ENCODE peak calls at places on chromosomes 11 and 22, in nine cellular contexts. Z, U, P, S, W, G, T, K and R are unnamed samples.

GRCh38 chr11:47390084-47390760 is 11.9 kb upstream of the SPI1 start:
- DNase-seq in Z (no peak), U (no peak), P (no peak), S (no peak), W (no peak), G (no peak), T (no peak), K (no peak), R (no peak)

GRCh38 chr11:70423523-70424505 is 25.5 kb downstream of the CTTN start:
- DNase-seq in Z (peak; percentile 91), U (no peak), P (peak; percentile 62), S (no peak), W (no peak), G (peak; percentile 86), T (no peak), K (peak; percentile 60), R (peak; percentile 45)

GRCh38 chr11:61148016-61148640 is 13.1 kb downstream of the VPS37C start:
- DNase-seq in Z (no peak), U (no peak), P (no peak), S (peak; percentile 63), W (no peak), G (no peak), T (no peak), K (no peak), R (no peak)

GRCh38 chr11:12157241-12157661 is 46.9 kb downstream of the MICAL2 start:
- DNase-seq in Z (peak; percentile 84), U (no peak), P (peak; percentile 11), S (no peak), W (no peak), G (peak; percentile 94), T (no peak), K (no peak), R (no peak)

GRCh38 chr11:95100191-95100648 is 10.6 kb downstream of the ENDOD1 start:
- DNase-seq in Z (no peak), U (no peak), P (no peak), S (no peak), W (no peak), G (no peak), T (no peak), K (no peak), R (no peak)

GRCh38 chr11:1335811-1336761 is 26.7 kb upstream of the TOLLIP start:
- DNase-seq in Z (peak; percentile 71), U (peak; percentile 72), P (peak; percentile 28), S (no peak), W (peak; percentile 50), G (peak; percentile 95), T (peak; percentile 49), K (peak; percentile 68), R (peak; percentile 88)

GRCh38 chr22:20644071-20644642 is 129.8 kb upstream of the SERPIND1 start:
- DNase-seq in Z (no peak), U (no peak), P (no peak), S (no peak), W (no peak), G (no peak), T (no peak), K (no peak), R (no peak)

GRCh38 chr11:33040127-33040861 is 922 bp downstream of the TCP11L1 start:
- DNase-seq in Z (peak; percentile 44), U (no peak), P (peak; percentile 15), S (peak; percentile 93), W (no peak), G (peak; percentile 32), T (no peak), K (no peak), R (no peak)

GRCh38 chr11:34997872-34998548 is 81.6 kb downstream of the PDHX start:
- DNase-seq in Z (peak; percentile 58), U (no peak), P (peak; percentile 71), S (peak; percentile 53), W (no peak), G (peak; percentile 68), T (no peak), K (no peak), R (no peak)

GRCh38 chr11:19698493-19699292 is 13.9 kb upstream of the NAV2 start:
- DNase-seq in Z (peak; percentile 77), U (no peak), P (peak; percentile 38), S (no peak), W (peak; percentile 74), G (peak; percentile 67), T (peak; percentile 79), K (no peak), R (peak; percentile 78)

GRCh38 chr11:64407630-64408029 is 48.7 kb downstream of the RPS6KA4 start:
- DNase-seq in Z (no peak), U (no peak), P (no peak), S (no peak), W (no peak), G (no peak), T (no peak), K (no peak), R (no peak)

GRCh38 chr11:64407221-64407620 is 48.3 kb downstream of the RPS6KA4 start:
- DNase-seq in Z (no peak), U (no peak), P (no peak), S (no peak), W (no peak), G (no peak), T (no peak), K (no peak), R (no peak)

GRCh38 chr11:64409278-64409677 is 50.3 kb downstream of the RPS6KA4 start:
- DNase-seq in Z (no peak), U (no peak), P (no peak), S (no peak), W (no peak), G (no peak), T (no peak), K (no peak), R (no peak)

GRCh38 chr11:64410396-64410718 is 51.4 kb downstream of the RPS6KA4 start:
- DNase-seq in Z (no peak), U (no peak), P (no peak), S (no peak), W (no peak), G (no peak), T (no peak), K (no peak), R (no peak)

GRCh38 chr11:64409707-64410395 is 50.9 kb downstream of the RPS6KA4 start:
- DNase-seq in Z (peak; percentile 17), U (no peak), P (no peak), S (no peak), W (no peak), G (peak; percentile 36), T (no peak), K (no peak), R (peak; percentile 67)
- H3K4me3 ChIP-seq in Z (no peak overlapping the region), U (no peak overlapping the region), P (no peak overlapping the region), S (no peak overlapping the region), W (no peak overlapping the region), G (no peak overlapping the region), T (no peak overlapping the region), K (no peak overlapping the region), R (no peak overlapping the region)

GRCh38 chr22:39256979-39257378 is 12.2 kb upstream of the PDGFB start:
- DNase-seq in Z (no peak), U (no peak), P (no peak), S (no peak), W (no peak), G (no peak), T (no peak), K (no peak), R (no peak)
- H3K27me3 ChIP-seq in Z (no peaks in the 10 kb centered on the region), U (no peaks in the 10 kb centered on the region), P (no peaks in the 10 kb centered on the region), S (no peaks in the 10 kb centered on the region), W (no peaks in the 10 kb centered on the region), G (no peaks in the 10 kb centered on the region), T (no peaks in the 10 kb centered on the region), K (no peaks in the 10 kb centered on the region), R (no peaks in the 10 kb centered on the region)

DNA sequence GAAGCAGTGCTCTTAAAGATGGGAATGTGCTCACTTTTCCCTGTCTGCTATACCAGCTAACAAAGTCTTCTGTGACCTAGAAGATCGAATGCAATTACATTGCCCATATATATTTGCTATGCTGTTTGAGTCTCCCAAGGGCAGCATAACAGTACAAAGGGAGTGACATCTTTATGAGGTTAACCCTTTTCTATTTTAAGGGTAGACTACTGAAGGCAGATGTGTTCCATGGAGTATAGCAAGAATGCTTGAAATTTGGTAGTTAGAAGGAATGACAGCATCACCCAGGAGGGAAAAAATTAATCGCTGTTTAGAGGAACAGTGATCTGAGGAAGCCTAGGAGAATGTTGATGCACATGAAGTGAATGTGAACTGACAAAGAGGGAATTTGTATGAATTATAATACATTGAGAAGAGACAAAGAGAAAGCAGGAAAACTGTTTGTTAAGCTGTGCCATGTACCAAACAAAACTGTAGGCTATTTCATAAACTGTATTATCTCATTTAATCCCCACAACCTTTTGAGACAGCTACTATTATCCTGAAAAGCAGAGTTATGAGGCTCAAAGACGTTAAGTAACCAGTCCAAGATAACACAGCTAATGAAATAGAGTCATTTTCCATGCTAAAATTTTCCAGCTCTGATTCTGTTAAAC is 13.0 kb downstream of the MAML2 start:
- DNase-seq in Z (no peak), U (no peak), P (no peak), S (no peak), W (no peak), G (no peak), T (no peak), K (no peak), R (no peak)
- H3K27ac ChIP-seq in Z (no peak overlapping the region), U (no peak overlapping the region), P (peak overlapping the region; percentile 43), S (no peak overlapping the region), W (no peak overlapping the region), G (no peak overlapping the region), T (no peak overlapping the region), K (peak overlapping the region; percentile 65), R (no peak overlapping the region)

GRCh38 chr22:39880722-39881121 is 12.8 kb downstream of the ENTHD1 start:
- DNase-seq in Z (no peak), U (no peak), P (no peak), S (no peak), W (no peak), G (no peak), T (no peak), K (no peak), R (no peak)

GRCh38 chr22:39883057-39883456 is 10.5 kb downstream of the ENTHD1 start:
- DNase-seq in Z (no peak), U (no peak), P (no peak), S (no peak), W (no peak), G (no peak), T (no peak), K (no peak), R (no peak)

GRCh38 chr22:39872548-39872947 is 21.0 kb downstream of the ENTHD1 start:
- DNase-seq in Z (no peak), U (no peak), P (no peak), S (no peak), W (no peak), G (no peak), T (no peak), K (no peak), R (no peak)

GRCh38 chr22:39873963-39874362 is 19.6 kb downstream of the ENTHD1 start:
- DNase-seq in Z (no peak), U (no peak), P (no peak), S (no peak), W (no peak), G (no peak), T (no peak), K (no peak), R (no peak)

DNA sequence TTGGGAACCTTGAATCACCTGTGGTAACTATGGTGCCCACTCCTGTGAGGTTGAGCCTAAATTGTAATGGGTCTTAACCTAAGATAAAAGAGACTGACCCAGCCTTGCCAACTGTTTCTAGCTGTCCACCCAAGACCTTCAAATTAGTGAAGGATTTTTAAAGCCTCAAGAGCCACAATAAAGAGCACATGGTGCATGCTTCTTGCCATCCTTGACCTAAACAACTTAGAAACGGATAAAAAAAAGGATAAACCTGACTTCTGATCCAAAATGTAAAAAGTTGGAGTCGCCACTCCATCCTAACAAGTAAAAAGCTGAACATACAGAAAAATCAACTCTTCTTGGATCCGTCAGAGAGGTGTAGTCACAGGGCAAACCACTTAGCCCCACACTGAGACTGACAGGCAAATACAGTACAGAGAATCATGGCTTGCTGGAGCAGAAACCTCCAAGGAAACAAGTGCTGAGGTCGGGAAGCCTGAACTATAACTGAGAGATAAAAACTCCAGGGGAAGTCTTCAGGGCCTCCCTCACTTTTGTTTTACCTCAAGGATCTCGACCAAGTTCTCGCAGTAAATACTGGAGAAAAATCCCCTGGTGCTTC is 16.4 kb downstream of the ENTHD1 start:
- DNase-seq in Z (no peak), U (no peak), P (no peak), S (no peak), W (no peak), G (no peak), T (no peak), K (no peak), R (no peak)
- H3K4me3 ChIP-seq in Z (no peak overlapping the region), U (no peak overlapping the region), P (no peak overlapping the region), S (no peak overlapping the region), W (no peak overlapping the region), G (no peak overlapping the region), T (no peak overlapping the region), K (no peak overlapping the region), R (no peak overlapping the region)